ENCODE peak calls at places on chromosomes 6 and 20, in seven cellular contexts. K is left lung, N is NCI-H2081, Z is NCI-H2171 treated with DMSO at 0.1 percent for 48 hours, H is T47D, Y is AG09319, L is GM04504. A is an unnamed sample.

GRCh38 chr6:33668914-33669313 is 42.6 kb downstream of the UQCC2 start:
- DNase-seq in K (peak), N (peak), Z (no peak), H (no peak), Y (no peak), L (no peak), A (no peak)

GRCh38 chr20:36575066-36575743 is 1.8 kb downstream of the TGIF2 start:
- DNase-seq in K (no peak), N (peak), Z (peak), H (no peak), Y (no peak), L (no peak), A (no peak)

GRCh38 chr6:99588618-99589289 is 17.9 kb upstream of the PRDM13 start:
- DNase-seq in K (peak), N (peak), Z (peak), H (peak), Y (peak), L (peak), A (peak)

GRCh38 chr6:10316327-10316726 is 98.5 kb downstream of the TFAP2A start:
- DNase-seq in K (no peak), N (no peak), Z (no peak), H (peak), Y (peak), L (peak), A (no peak)

GRCh38 chr20:59242714-59243626 is 57.4 kb upstream of the EDN3 start:
- DNase-seq in K (no peak), N (no peak), Z (no peak), H (no peak), Y (no peak), L (no peak), A (no peak)

GRCh38 chr6:20811112-20811746 is 277.0 kb downstream of the CDKAL1 start:
- DNase-seq in K (no peak), N (peak), Z (peak), H (no peak), Y (peak), L (peak), A (peak)

GRCh38 chr6:69100772-69101171 is 465.7 kb downstream of the ADGRB3 start:
- DNase-seq in K (no peak), N (no peak), Z (no peak), H (no peak), Y (no peak), L (no peak), A (no peak)

GRCh38 chr6:47203266-47203967 is 106.3 kb downstream of the TNFRSF21 start:
- DNase-seq in K (no peak), N (no peak), Z (no peak), H (no peak), Y (no peak), L (no peak), A (no peak)

GRCh38 chr6:52603000-52603795 is 26.3 kb upstream of the TRAM2 start:
- DNase-seq in K (no peak), N (no peak), Z (no peak), H (no peak), Y (no peak), L (peak), A (peak)

GRCh38 chr6:148179786-148180185 is 162.9 kb upstream of the SASH1 start:
- DNase-seq in K (no peak), N (peak), Z (no peak), H (no peak), Y (no peak), L (no peak), A (no peak)

GRCh38 chr20:4601630-4602296 is 119.9 kb upstream of the PRND start:
- DNase-seq in K (no peak), N (peak), Z (no peak), H (no peak), Y (no peak), L (no peak), A (no peak)

GRCh38 chr6:46296586-46296985 is 125.8 kb upstream of the ENPP5 start:
- DNase-seq in K (no peak), N (no peak), Z (no peak), H (no peak), Y (no peak), L (no peak), A (no peak)

GRCh38 chr6:96990462-96990861 is 65.9 kb downstream of the KLHL32 start:
- DNase-seq in K (no peak), N (no peak), Z (no peak), H (no peak), Y (no peak), L (no peak), A (no peak)

GRCh38 chr6:56642366-56643261 is at the start of gene DST:
- DNase-seq in K (no peak), N (peak), Z (no peak), H (peak), Y (peak), L (peak), A (peak)

GRCh38 chr6:126107475-126108121 is 121.3 kb downstream of the TRMT11 start:
- DNase-seq in K (no peak), N (no peak), Z (no peak), H (no peak), Y (no peak), L (peak), A (no peak)

GRCh38 chr6:43771210-43771857 is 1.3 kb downstream of the VEGFA start:
- DNase-seq in K (peak), N (peak), Z (peak), H (peak), Y (no peak), L (peak), A (no peak)

GRCh38 chr6:15864033-15864707 is 201.3 kb upstream of the DTNBP1 start:
- DNase-seq in K (no peak), N (no peak), Z (no peak), H (no peak), Y (no peak), L (no peak), A (no peak)

GRCh38 chr6:17393335-17394191 is at the start of gene CAP2:
- DNase-seq in K (peak), N (peak), Z (peak), H (peak), Y (peak), L (no peak), A (no peak)

GRCh38 chr6:73713426-73714147 is 17.6 kb downstream of the CD109 start:
- DNase-seq in K (no peak), N (no peak), Z (no peak), H (no peak), Y (no peak), L (no peak), A (no peak)

GRCh38 chr6:81808834-81809598 is 56.5 kb upstream of the TENT5A start:
- DNase-seq in K (no peak), N (no peak), Z (no peak), H (no peak), Y (no peak), L (no peak), A (no peak)

GRCh38 chr20:47093567-47093966 is 198.9 kb downstream of the EYA2 start:
- DNase-seq in K (no peak), N (no peak), Z (no peak), H (no peak), Y (no peak), L (no peak), A (no peak)

GRCh38 chr20:48238326-48238725 is 453.0 kb upstream of the SULF2 start:
- DNase-seq in K (no peak), N (no peak), Z (no peak), H (no peak), Y (no peak), L (peak), A (no peak)

GRCh38 chr6:85278456-85279035 is 171.3 kb upstream of the NT5E start:
- DNase-seq in K (no peak), N (no peak), Z (no peak), H (no peak), Y (no peak), L (no peak), A (no peak)

GRCh38 chr20:9342651-9343050 is 171.7 kb upstream of the LAMP5 start:
- DNase-seq in K (no peak), N (no peak), Z (no peak), H (no peak), Y (no peak), L (no peak), A (no peak)

GRCh38 chr20:52533401-52533800 is 341.8 kb upstream of the ZFP64 start:
- DNase-seq in K (no peak), N (no peak), Z (no peak), H (no peak), Y (no peak), L (no peak), A (no peak)

A was measured in smooth muscle cell of the brain vasculature.